ENCODE peak calls at places on chromosomes 2 and 18, in ten cellular contexts. F is GM23338, M is hepatocyte, A is GM23248, C is PC-9, G is HCT116, X is Karpas-422, E is SK-N-SH, Q is PC-3, Z is OCI-LY7. T is an unnamed sample. For H3K9me2, the result is how much of the 10 kb centered on the place peaks cover.

GRCh38 chr2:201151127-201152074 is 31.5 kb upstream of the CASP10 start:
- DNase-seq in F (no peak), M (no peak), A (peak), C (peak), G (peak), X (peak), E (no peak), Q (peak), Z (no peak), T (no peak)

GRCh38 chr2:23691576-23691975 is 235.3 kb downstream of the ATAD2B start:
- DNase-seq in F (no peak), M (no peak), A (no peak), C (no peak), G (no peak), X (no peak), E (peak), Q (no peak), Z (no peak), T (no peak)

GRCh38 chr18:75223687-75224347 is 13.2 kb downstream of the TSHZ1 start:
- DNase-seq in F (no peak), M (peak), A (no peak), C (no peak), G (no peak), X (no peak), E (no peak), Q (no peak), Z (no peak), T (no peak)

GRCh38 chr2:71417300-71418202 is 35.8 kb upstream of the DYSF start:
- DNase-seq in F (peak), M (peak), A (no peak), C (peak), G (peak), X (peak), E (no peak), Q (no peak), Z (peak), T (peak)

GRCh38 chr2:42116195-42117181 is 52.7 kb upstream of the EML4 start:
- DNase-seq in F (no peak), M (no peak), A (peak), C (peak), G (no peak), X (no peak), E (no peak), Q (peak), Z (no peak), T (no peak)

GRCh38 chr18:69752737-69753380 is 194.8 kb downstream of the CD226 start:
- DNase-seq in F (no peak), M (no peak), A (no peak), C (no peak), G (no peak), X (no peak), E (no peak), Q (peak), Z (no peak), T (no peak)

GRCh38 chr2:39513641-39514094 is 76.6 kb upstream of the MAP4K3 start:
- DNase-seq in F (peak), M (peak), A (peak), C (peak), G (peak), X (peak), E (peak), Q (peak), Z (peak), T (no peak)

GRCh38 chr2:127598711-127599110 is 47.2 kb upstream of the GPR17 start:
- DNase-seq in F (no peak), M (no peak), A (peak), C (no peak), G (no peak), X (no peak), E (no peak), Q (no peak), Z (no peak), T (no peak)

GRCh38 chr2:85368921-85369320 is 14.4 kb downstream of the ELMOD3 start:
- DNase-seq in F (no peak), M (no peak), A (no peak), C (no peak), G (no peak), X (no peak), E (no peak), Q (no peak), Z (no peak), T (no peak)

GRCh38 chr2:170206805-170207407 is 29.0 kb downstream of the MYO3B start:
- DNase-seq in F (no peak), M (no peak), A (no peak), C (no peak), G (no peak), X (no peak), E (no peak), Q (no peak), Z (no peak), T (no peak)

GRCh38 chr18:61333271-61333745 is at the start of gene CDH20:
- DNase-seq in F (peak), M (no peak), A (no peak), C (no peak), G (no peak), X (no peak), E (no peak), Q (no peak), Z (no peak), T (no peak)

DNA sequence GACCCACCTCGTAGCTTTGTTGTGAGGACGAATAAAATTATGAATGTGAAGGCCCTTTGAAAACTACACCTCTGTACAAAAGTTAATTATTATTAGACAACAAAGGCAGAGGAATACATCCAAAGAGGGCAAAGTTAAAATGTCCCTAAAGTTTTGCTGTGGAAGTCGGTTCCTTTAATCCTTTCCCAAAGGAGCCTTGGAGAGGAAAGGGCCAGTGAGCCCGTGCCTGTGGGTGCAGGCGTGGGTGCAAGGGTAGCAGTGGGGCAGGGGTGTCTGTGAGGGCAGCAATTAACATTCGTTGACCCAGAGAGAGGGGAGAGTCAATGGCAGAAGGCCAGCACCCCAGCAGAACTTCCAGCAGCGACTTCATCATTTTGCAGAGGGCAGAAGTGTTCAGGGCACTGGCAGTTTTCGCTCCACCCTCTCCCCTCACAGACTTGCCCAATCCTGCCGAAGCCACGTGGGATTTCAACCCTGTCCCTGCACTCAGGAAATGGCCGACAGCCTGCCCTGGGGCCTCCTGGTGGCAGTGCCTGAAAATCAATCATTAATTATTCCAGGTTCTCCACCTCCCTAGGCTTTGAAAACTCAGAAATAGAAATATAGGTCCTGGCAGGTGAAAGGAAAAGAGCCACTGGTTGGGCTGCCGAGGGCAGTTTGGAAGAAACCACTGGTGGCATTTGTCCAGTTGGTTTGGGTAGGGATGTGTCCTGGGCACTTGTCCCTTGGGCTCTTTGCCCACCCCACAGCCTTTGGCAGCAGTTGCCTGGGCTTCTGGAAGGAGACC is 4.2 kb upstream of the PAX8 start:
- DNase-seq in F (peak), M (peak), A (peak), C (peak), G (peak), X (no peak), E (no peak), Q (peak), Z (no peak), T (no peak)
- H3K9me2 ChIP-seq in F (under half), M (under half), A (under half), C (under half), G (under half), X (under half), E (under half), Q (under half), Z (under half), T (under half)

GRCh38 chr2:25417715-25418369 is 76.1 kb upstream of the DNMT3A start:
- DNase-seq in F (no peak), M (no peak), A (no peak), C (no peak), G (peak), X (peak), E (no peak), Q (no peak), Z (peak), T (no peak)
- H3K4me3 ChIP-seq in F (no peak), M (no peak), A (no peak), C (no peak), G (no peak), X (peak), E (no peak), Q (no peak), Z (peak), T (no peak)

GRCh38 chr2:112033600-112033999 is 21.5 kb upstream of the TMEM87B start:
- DNase-seq in F (no peak), M (no peak), A (peak), C (peak), G (peak), X (no peak), E (no peak), Q (peak), Z (no peak), T (no peak)
- H3K9me2 ChIP-seq in F (under half), M (under half), A (under half), C (under half), G (under half), X (under half), E (under half), Q (under half), Z (under half), T (under half)

DNA sequence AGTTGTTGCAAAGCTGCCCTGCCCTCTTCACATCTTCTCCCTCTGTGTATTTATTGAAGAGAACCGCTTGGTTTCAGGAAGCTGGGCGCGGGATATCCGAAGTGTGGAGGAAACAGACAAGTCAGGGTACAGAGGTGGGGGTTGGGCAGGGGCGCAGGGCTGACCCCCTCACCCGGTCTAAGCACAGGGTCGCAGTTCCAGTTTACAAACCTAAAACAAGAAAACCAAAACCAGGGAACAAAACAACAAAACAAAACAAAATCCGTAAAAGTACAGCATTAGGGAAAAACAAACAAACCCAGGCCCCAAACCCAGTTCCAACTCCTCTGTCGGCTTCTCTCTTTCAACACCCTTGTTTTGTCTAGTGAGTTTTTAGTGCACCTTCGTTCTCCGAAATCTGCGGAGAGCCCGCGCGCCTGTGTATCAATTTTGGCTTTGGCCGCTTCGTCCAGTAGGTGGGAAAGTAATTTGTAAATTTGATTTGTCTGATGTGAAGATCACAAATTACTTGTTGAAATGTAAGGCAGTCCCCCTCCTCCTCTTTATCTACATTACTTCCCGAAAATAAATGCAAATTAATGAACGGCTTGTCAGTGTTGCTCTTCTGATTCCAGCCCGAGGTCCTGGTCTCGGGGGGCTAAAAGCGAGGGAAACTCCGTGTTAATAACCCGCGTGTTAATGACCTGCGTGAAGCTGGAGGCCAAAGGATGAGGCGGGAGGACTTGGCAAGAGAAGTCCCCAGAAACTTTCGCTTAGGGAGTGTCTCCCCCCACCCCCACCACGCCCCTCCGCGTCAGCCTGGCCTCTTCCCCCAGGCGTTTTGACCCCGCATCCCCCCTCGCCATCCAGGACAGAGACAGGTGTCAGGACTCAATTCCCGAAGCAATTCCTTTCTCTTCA is 6.9 kb downstream of the OTX1 start:
- DNase-seq in F (peak), M (no peak), A (no peak), C (no peak), G (no peak), X (no peak), E (peak), Q (no peak), Z (no peak), T (no peak)
- H3K4me3 ChIP-seq in F (peak), M (no peak), A (no peak), C (no peak), G (no peak), X (no peak), E (no peak), Q (no peak), Z (no peak), T (peak)

T was measured in MM.1S.